ENCODE peak calls at places on chromosomes 3 and 15, in ten cellular contexts. X is fibroblast of pulmonary artery, J is right cardiac atrium, N is pancreas, Q is SW 1271, H is HTR-8/SVneo, F is amygdala, A is globus pallidus, G is NCI-H69, R is mammary epithelial cell. D is an unnamed sample.

GRCh38 chr3:17011774-17012338 is 127.1 kb downstream of the PLCL2 start:
- DNase-seq in H (no peak), Q (no peak), A (no peak), F (no peak), G (no peak), N (no peak), J (no peak), X (no peak), R (no peak), D (no peak)

GRCh38 chr3:183764854-183765731 is 60.3 kb downstream of the MAP6D1 start:
- DNase-seq in N (no peak), A (no peak), R (peak), X (peak), F (no peak), G (no peak), H (peak), Q (no peak), J (no peak), D (no peak)

GRCh38 chr15:98001663-98002194 is 41.2 kb downstream of the ARRDC4 start:
- DNase-seq in F (no peak), H (no peak), G (no peak), N (no peak), X (no peak), Q (no peak), J (no peak), R (no peak), A (no peak), D (no peak)

GRCh38 chr15:45993072-45993471 is 358.2 kb downstream of the SQOR start:
- DNase-seq in H (no peak), X (no peak), J (no peak), A (no peak), G (no peak), R (no peak), F (no peak), N (no peak), Q (no peak), D (no peak)

GRCh38 chr3:61894988-61895935 is 333.9 kb downstream of the PTPRG start:
- DNase-seq in F (no peak), J (peak), H (peak), G (peak), A (peak), Q (peak), X (peak), R (peak), N (peak), D (peak)

GRCh38 chr3:173217127-173217526 is 76.1 kb upstream of the SPATA16 start:
- DNase-seq in A (no peak), N (no peak), R (no peak), X (no peak), F (no peak), G (peak), Q (no peak), J (no peak), H (no peak), D (no peak)

GRCh38 chr15:69189157-69189556 is 28.7 kb downstream of the GLCE start:
- DNase-seq in Q (no peak), R (no peak), J (no peak), H (no peak), N (no peak), A (no peak), F (no peak), G (no peak), X (no peak), D (no peak)

GRCh38 chr3:177862962-177863491 is 665.7 kb upstream of the TBL1XR1 start:
- DNase-seq in J (no peak), H (no peak), G (no peak), A (no peak), Q (no peak), F (no peak), X (no peak), N (no peak), R (no peak), D (no peak)

GRCh38 chr3:177135841-177136492 is 61.3 kb downstream of the TBL1XR1 start:
- DNase-seq in N (no peak), X (no peak), A (no peak), Q (no peak), H (no peak), R (no peak), G (no peak), J (no peak), F (no peak), D (no peak)